ENCODE peak calls at places on chromosomes 16 and 17, in eight cellular contexts. N is lower leg skin; K is IMR-90; Y is amniotic stem cell; L is stimulated activated CD4-positive, alpha-beta T cell treated with anti-CD3 and anti-CD28 coated beads, Interleukin-1b, Interleukin-23, amount 100 ng/mL, for 24 hours; J is AG08396; I is GM10248; O is SK-N-SH. D is an unnamed sample.
A peak's percentile ranks its signal among the peaks of the same experiment; 100 is the strongest.

GRCh38 chr16:49598386-49599170 is 225.0 kb downstream of the C16orf78 start:
- DNase-seq in O (no peak), N (no peak), Y (no peak), J (no peak), I (peak; percentile 53), L (no peak), K (no peak), D (no peak)

GRCh38 chr16:72123426-72123825 is 29.8 kb downstream of the DHX38 start:
- DNase-seq in O (no peak), N (no peak), J (no peak), K (no peak), L (no peak), I (no peak), Y (no peak), D (no peak)

GRCh38 chr17:81044764-81045589 is 10.0 kb downstream of the BAIAP2 start:
- DNase-seq in I (no peak), L (no peak), Y (no peak), O (peak; percentile 88), K (peak; percentile 79), J (peak; percentile 88), N (peak; percentile 73), D (no peak)

GRCh38 chr17:62165378-62165722 is 100.3 kb upstream of the MED13 start:
- DNase-seq in J (no peak), Y (no peak), O (no peak), L (no peak), I (peak; percentile 50), N (no peak), K (no peak), D (no peak)

GRCh38 chr16:81493755-81494433 is 49.3 kb downstream of the CMIP start:
- DNase-seq in K (peak; percentile 94), Y (peak; percentile 18), N (peak; percentile 64), I (no peak), O (no peak), J (peak; percentile 52), L (no peak), D (peak; percentile 26)

GRCh38 chr17:75814900-75815373 is 29.3 kb downstream of the UNC13D start:
- DNase-seq in Y (peak; percentile 74), L (no peak), K (peak; percentile 79), I (no peak), N (no peak), J (peak; percentile 56), O (peak; percentile 47), D (no peak)

GRCh38 chr16:54284931-54285413 is 1.6 kb downstream of the IRX3 start:
- DNase-seq in O (peak; percentile 46), I (no peak), Y (no peak), J (no peak), K (no peak), L (no peak), N (no peak), D (no peak)

GRCh38 chr17:1460233-1460632 is 4.2 kb upstream of the CRK start:
- DNase-seq in O (no peak), K (no peak), L (no peak), I (no peak), J (peak; percentile 38), N (peak; percentile 42), Y (no peak), D (no peak)

GRCh38 chr17:55527520-55528118 is 16.4 kb upstream of the SMIM36 start:
- DNase-seq in K (peak; percentile 65), Y (no peak), N (peak; percentile 20), J (peak; percentile 61), O (peak; percentile 74), I (no peak), L (no peak), D (no peak)

GRCh38 chr17:73151888-73152633 is 12.7 kb upstream of the SSTR2 start:
- DNase-seq in L (no peak), N (no peak), Y (no peak), I (no peak), O (no peak), J (no peak), K (no peak), D (no peak)

GRCh38 chr16:674214-674881 is 1.1 kb upstream of the RHBDL1 start:
- DNase-seq in Y (no peak), J (no peak), L (no peak), I (no peak), K (no peak), O (no peak), N (no peak), D (no peak)

GRCh38 chr16:74698220-74698619 is 2.4 kb downstream of the MLKL start:
- DNase-seq in J (no peak), O (no peak), I (peak; percentile 43), L (no peak), N (no peak), K (peak; percentile 8), Y (no peak), D (no peak)

GRCh38 chr17:59234631-59235030 is 14.3 kb downstream of the GDPD1 start:
- DNase-seq in K (no peak), I (no peak), Y (no peak), N (no peak), L (no peak), O (no peak), J (no peak), D (no peak)

GRCh38 chr17:15480209-15480608 is 12.8 kb upstream of the CDRT4 start:
- DNase-seq in O (no peak), I (no peak), K (no peak), L (no peak), J (no peak), N (no peak), Y (no peak), D (no peak)

GRCh38 chr16:87165885-87166284 is 151.3 kb downstream of the C16orf95 start:
- DNase-seq in I (no peak), J (no peak), Y (no peak), L (no peak), K (no peak), N (no peak), O (no peak), D (no peak)

GRCh38 chr16:86240716-86241363 is 269.5 kb upstream of the FOXF1 start:
- DNase-seq in N (no peak), L (no peak), O (no peak), J (no peak), I (no peak), K (no peak), Y (no peak), D (no peak)

GRCh38 chr16:86222541-86222940 is 287.8 kb upstream of the FOXF1 start:
- DNase-seq in Y (peak; percentile 25), L (no peak), N (no peak), I (no peak), J (peak; percentile 38), K (peak; percentile 84), O (no peak), D (no peak)

GRCh38 chr16:89381788-89382187 is 108.6 kb downstream of the ANKRD11 start:
- DNase-seq in N (no peak), O (no peak), L (no peak), Y (no peak), J (no peak), I (no peak), K (no peak), D (no peak)

GRCh38 chr16:69107311-69107962 is 2.0 kb downstream of the HAS3 start:
- DNase-seq in O (peak; percentile 46), L (no peak), K (no peak), I (no peak), N (no peak), Y (no peak), J (peak; percentile 65), D (no peak)

GRCh38 chr16:88871730-88872416 is 5.4 kb upstream of the PABPN1L start:
- DNase-seq in O (no peak), N (no peak), J (no peak), K (no peak), I (no peak), Y (no peak), L (no peak), D (no peak)

GRCh38 chr17:1532836-1533602 is 16.6 kb upstream of the INPP5K start:
- DNase-seq in I (peak; percentile 42), N (no peak), L (no peak), K (no peak), J (no peak), O (peak; percentile 42), Y (no peak), D (peak; percentile 10)

GRCh38 chr17:28018439-28019070 is 23.9 kb upstream of the NLK start:
- DNase-seq in N (no peak), L (no peak), K (peak; percentile 33), O (no peak), I (no peak), J (no peak), Y (no peak), D (no peak)

GRCh38 chr16:76035689-76036088 is 241.5 kb upstream of the CNTNAP4 start:
- DNase-seq in J (no peak), N (no peak), O (no peak), Y (no peak), I (no peak), L (no peak), K (no peak), D (no peak)